ENCODE peak calls at places on chromosome 6, in five cellular contexts. I, D, E, R and Y are unnamed samples. For H3K27me3, the result is how much of the 10 kb centered on the place peaks cover.

GRCh38 chr6:55694148-55694547 is 115.2 kb upstream of the HMGCLL1 start:
- DNase-seq in R (no peak), E (no peak), D (peak), I (peak), Y (peak)

GRCh38 chr6:117615981-117616961 is 14.0 kb upstream of the GOPC start:
- DNase-seq in I (no peak), D (no peak), R (no peak), E (no peak), Y (no peak)

GRCh38 chr6:39898625-39899024 is 35.6 kb downstream of the MOCS1 start:
- DNase-seq in I (no peak), E (no peak), R (no peak), D (no peak), Y (no peak)

GRCh38 chr6:2891768-2892170 is 11.3 kb downstream of the SERPINB9 start:
- DNase-seq in I (no peak), D (no peak), E (no peak), R (no peak), Y (no peak)

GRCh38 chr6:72677740-72678139 is 55.9 kb downstream of the KCNQ5 start:
- DNase-seq in R (no peak), E (no peak), D (no peak), I (no peak), Y (no peak)

GRCh38 chr6:41182069-41183034 is 18.6 kb downstream of the TREML2 start:
- DNase-seq in D (peak), E (no peak), I (peak), R (peak), Y (peak)

GRCh38 chr6:75149253-75149652 is 56.6 kb downstream of the COL12A1 start:
- DNase-seq in D (peak), R (no peak), I (peak), E (no peak), Y (no peak)

GRCh38 chr6:10426781-10427279 is 12.0 kb upstream of the TFAP2A start:
- DNase-seq in D (no peak), I (no peak), R (no peak), E (no peak), Y (no peak)

GRCh38 chr6:63716169-63716568 is 80.6 kb downstream of the PHF3 start:
- DNase-seq in I (no peak), D (no peak), E (no peak), R (no peak), Y (no peak)

GRCh38 chr6:94511502-94512088 is 1065.7 kb upstream of the MANEA start:
- DNase-seq in D (no peak), R (no peak), E (no peak), I (no peak), Y (no peak)

GRCh38 chr6:46044876-46045617 is 29.4 kb upstream of the CLIC5 start:
- DNase-seq in I (peak), R (no peak), E (peak), D (peak), Y (peak)

GRCh38 chr6:138514860-138515540 is 15.7 kb upstream of the NHSL1 start:
- DNase-seq in I (no peak), E (no peak), R (no peak), D (no peak), Y (no peak)

GRCh38 chr6:4967301-4968030 is 36.4 kb downstream of the RPP40 start:
- DNase-seq in I (no peak), E (no peak), D (no peak), R (no peak), Y (no peak)

GRCh38 chr6:35152067-35152707 is 11.0 kb upstream of the TCP11 start:
- DNase-seq in I (peak), D (peak), E (no peak), R (no peak), Y (no peak)
- H3K27me3 ChIP-seq in I (under half), D (under half), E (under half), R (under half), Y (under half)

GRCh38 chr6:149168968-149169367 is 148.5 kb upstream of the TAB2 start:
- DNase-seq in I (no peak), E (no peak), D (no peak), R (no peak), Y (no peak)
- H3K4me3 ChIP-seq in I (no peak), E (no peak), D (no peak), R (no peak), Y (no peak)

GRCh38 chr6:30611856-30612194 is 5.2 kb downstream of the PPP1R10 start:
- DNase-seq in E (no peak), I (no peak), R (no peak), D (no peak), Y (no peak)

GRCh38 chr6:30612687-30613248 is 4.3 kb downstream of the PPP1R10 start:
- DNase-seq in D (no peak), I (no peak), R (no peak), E (no peak), Y (no peak)

GRCh38 chr6:30613251-30614043 is 3.6 kb downstream of the PPP1R10 start:
- DNase-seq in E (no peak), D (no peak), R (no peak), I (peak), Y (no peak)

GRCh38 chr6:30611150-30611855 is 5.7 kb downstream of the PPP1R10 start:
- DNase-seq in E (no peak), R (no peak), I (no peak), D (no peak), Y (no peak)

DNA sequence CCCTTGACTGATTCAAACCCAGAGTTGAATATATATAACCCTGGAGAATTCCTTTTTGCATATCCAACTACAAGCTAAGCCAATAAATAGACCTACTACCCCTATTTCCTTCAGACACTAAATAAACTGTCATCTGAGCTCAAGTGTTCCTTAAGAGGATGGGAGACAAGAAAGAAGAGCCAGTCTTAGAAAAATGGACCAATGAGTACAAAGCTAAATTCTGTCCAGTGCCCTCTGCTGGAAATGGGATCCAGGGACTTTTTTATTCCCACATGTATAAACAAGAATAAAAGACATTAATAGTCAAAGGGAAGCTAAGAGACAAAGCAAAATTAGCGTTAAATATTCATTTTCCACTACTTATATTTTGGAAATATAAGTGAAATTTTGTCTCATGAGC is 4.8 kb downstream of the PPP1R10 start:
- DNase-seq in R (no peak), D (no peak), I (peak), E (no peak), Y (no peak)
- TF ChIP-seq CTCF in R (no peak), D (peak), I (peak), E (peak), Y (peak)

GRCh38 chr6:127173541-127173940 is 55.1 kb downstream of the RSPO3 start:
- DNase-seq in R (no peak), D (no peak), I (no peak), E (no peak), Y (no peak)

GRCh38 chr6:127177030-127177928 is 58.8 kb downstream of the RSPO3 start:
- DNase-seq in E (no peak), D (no peak), I (no peak), R (no peak), Y (no peak)

GRCh38 chr6:127178746-127179145 is 60.3 kb downstream of the RSPO3 start:
- DNase-seq in D (no peak), I (no peak), R (no peak), E (no peak), Y (no peak)

GRCh38 chr6:127177929-127178231 is 59.4 kb downstream of the RSPO3 start:
- DNase-seq in R (no peak), E (no peak), I (no peak), D (no peak), Y (no peak)

DNA sequence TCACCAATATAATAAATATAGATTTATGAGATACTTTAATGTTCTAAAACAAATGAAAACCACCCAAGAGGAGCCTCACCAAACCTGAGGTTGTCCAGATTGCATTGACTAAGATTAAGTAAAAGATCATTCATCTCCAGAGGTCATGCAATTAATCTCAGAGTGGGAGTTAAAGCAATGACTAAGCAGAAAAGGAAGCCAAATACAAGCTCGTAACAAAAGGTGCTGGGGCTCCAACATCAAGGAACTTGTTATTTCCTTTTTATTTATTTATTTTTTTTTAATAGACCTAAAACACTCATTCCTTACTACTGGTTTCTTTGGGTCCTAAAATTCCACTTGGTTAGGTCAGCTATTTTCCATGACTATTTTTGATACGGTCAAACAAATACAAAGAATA is 57.7 kb downstream of the RSPO3 start:
- DNase-seq in I (peak), E (no peak), D (no peak), R (no peak), Y (no peak)
- H3K27me3 ChIP-seq in I (under half), E (under half), D (under half), R (under half), Y (under half)

DNA sequence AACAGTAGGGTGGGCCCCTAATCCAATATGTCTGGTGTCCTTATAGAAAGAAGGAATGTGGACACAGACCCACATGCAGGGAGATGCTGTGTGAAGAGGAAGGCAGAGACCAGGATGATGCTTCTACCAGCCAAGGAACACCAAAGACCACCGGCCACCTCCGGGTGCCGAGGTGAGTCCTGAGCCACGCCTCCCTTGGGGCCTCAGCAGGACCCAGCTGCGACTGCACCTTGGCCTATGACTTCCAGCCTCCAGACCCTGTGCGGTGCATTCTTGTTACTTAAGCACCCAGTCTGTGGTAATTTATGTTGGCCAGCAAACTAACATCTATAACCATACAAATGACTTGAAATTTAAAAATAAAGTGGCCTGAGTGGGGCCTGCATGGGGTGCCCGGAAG is 79.5 kb upstream of the QKI start:
- DNase-seq in E (no peak), R (no peak), D (no peak), I (no peak), Y (no peak)
- H3K4me3 ChIP-seq in E (peak), R (no peak), D (no peak), I (no peak), Y (no peak)